ENCODE peak calls at places on chromosomes 1 and 21, in seven cellular contexts. I is lower leg skin; F is adipocyte; D is CD8-positive, alpha-beta memory T cell; J is CD8-positive, alpha-beta T cell; H is pancreas; Q is K562. Z is an unnamed sample.

GRCh38 chr1:89065077-89065868 is at the start of gene GBP1:
- DNase-seq in H (no peak), Q (no peak), I (no peak), J (no peak), F (peak), D (no peak), Z (no peak)

GRCh38 chr1:189211742-189212141 is 1265.9 kb downstream of the BRINP3 start:
- DNase-seq in H (no peak), J (no peak), D (no peak), I (no peak), Q (no peak), F (peak), Z (no peak)

GRCh38 chr1:61887921-61888564 is 145.8 kb downstream of the PATJ start:
- DNase-seq in F (peak), D (no peak), H (no peak), I (no peak), J (no peak), Q (no peak), Z (no peak)

GRCh38 chr1:56446531-56447098 is 132.7 kb downstream of the PLPP3 start:
- DNase-seq in D (no peak), F (peak), J (no peak), H (no peak), Q (no peak), I (no peak), Z (peak)

GRCh38 chr1:92623187-92623778 is 136.6 kb upstream of the GFI1 start:
- DNase-seq in J (no peak), F (peak), I (no peak), D (no peak), Q (peak), H (no peak), Z (no peak)

GRCh38 chr1:151944110-151944858 is 35.0 kb upstream of the THEM4 start:
- DNase-seq in D (no peak), H (no peak), F (no peak), Q (peak), I (no peak), J (no peak), Z (no peak)

GRCh38 chr1:210248341-210248740 is 15.7 kb downstream of the SERTAD4 start:
- DNase-seq in Q (no peak), J (no peak), D (no peak), H (no peak), I (no peak), F (no peak), Z (no peak)

GRCh38 chr1:161718559-161719324 is 2.6 kb upstream of the FCRLB start:
- DNase-seq in J (no peak), Q (no peak), D (no peak), I (no peak), F (no peak), H (no peak), Z (no peak)

GRCh38 chr1:108082006-108082405 is 117.0 kb upstream of the VAV3 start:
- DNase-seq in D (no peak), J (no peak), H (no peak), F (no peak), Q (no peak), I (no peak), Z (no peak)

GRCh38 chr1:44243782-44244495 is 30.7 kb downstream of the DMAP1 start:
- DNase-seq in I (no peak), H (no peak), F (no peak), Q (no peak), D (no peak), J (no peak), Z (no peak)

GRCh38 chr1:33045814-33046213 is 9.1 kb upstream of the AK2 start:
- DNase-seq in I (no peak), Q (no peak), J (peak), D (no peak), H (no peak), F (no peak), Z (no peak)

GRCh38 chr1:150815871-150816270 is 7.8 kb upstream of the CTSK start:
- DNase-seq in D (no peak), H (no peak), Q (no peak), J (no peak), F (no peak), I (no peak), Z (no peak)

GRCh38 chr1:169529068-169529642 is 43.4 kb upstream of the SLC19A2 start:
- DNase-seq in D (no peak), Q (no peak), F (no peak), H (no peak), I (no peak), J (no peak), Z (no peak)

GRCh38 chr21:37886726-37887309 is 29.4 kb downstream of the KCNJ6 start:
- DNase-seq in I (no peak), H (no peak), Q (no peak), F (no peak), D (no peak), J (no peak), Z (no peak)

GRCh38 chr1:209862598-209863498 is 35.1 kb downstream of the UTP25 start:
- DNase-seq in Q (no peak), F (no peak), J (no peak), H (no peak), I (no peak), D (no peak), Z (no peak)

GRCh38 chr1:219813344-219813743 is 115.0 kb downstream of the SLC30A10 start:
- DNase-seq in I (no peak), D (no peak), H (no peak), Q (no peak), F (no peak), J (no peak), Z (no peak)

GRCh38 chr1:157399984-157400382 is 152.3 kb downstream of the FCRL5 start:
- DNase-seq in J (no peak), Q (no peak), I (no peak), F (no peak), D (no peak), H (no peak), Z (no peak)

GRCh38 chr1:9399510-9400424 is 107.1 kb downstream of the SPSB1 start:
- DNase-seq in Q (no peak), J (no peak), I (no peak), F (no peak), H (no peak), D (no peak), Z (peak)

GRCh38 chr1:232059726-232060360 is 433.3 kb downstream of the DISC1 start:
- DNase-seq in H (no peak), D (no peak), Q (no peak), F (no peak), I (no peak), J (no peak), Z (no peak)

GRCh38 chr1:167935252-167936067 is 1.0 kb upstream of the DCAF6 start:
- DNase-seq in Q (no peak), J (peak), F (peak), H (no peak), I (peak), D (peak), Z (peak)

GRCh38 chr21:18228060-18228739 is 16.4 kb upstream of the CHODL start:
- DNase-seq in F (no peak), H (no peak), J (no peak), D (no peak), Q (no peak), I (no peak), Z (no peak)

GRCh38 chr1:225990705-225991464 is 8.3 kb downstream of the SDE2 start:
- DNase-seq in Q (peak), J (no peak), H (no peak), D (no peak), I (no peak), F (no peak), Z (no peak)

GRCh38 chr1:33455537-33456301 is 16.7 kb upstream of the ZSCAN20 start:
- DNase-seq in I (no peak), D (peak), H (no peak), F (peak), Q (peak), J (peak), Z (peak)

GRCh38 chr1:201015551-201016091 is 7.9 kb downstream of the KIF21B start:
- DNase-seq in F (no peak), I (no peak), J (no peak), Q (peak), D (no peak), H (no peak), Z (peak)

GRCh38 chr1:57422271-57423134 is 1.4 kb downstream of the DAB1 start:
- DNase-seq in H (peak), Q (no peak), J (no peak), D (no peak), I (no peak), F (peak), Z (no peak)

GRCh38 chr1:237911911-237912310 is 21.2 kb upstream of the ZP4 start:
- DNase-seq in I (no peak), Q (no peak), D (no peak), J (no peak), H (no peak), F (no peak), Z (peak)

GRCh38 chr1:3161130-3161840 is 92.3 kb downstream of the PRDM16 start:
- DNase-seq in D (no peak), I (no peak), H (no peak), J (no peak), Q (no peak), F (no peak), Z (no peak)

GRCh38 chr1:202249846-202250245 is 56.2 kb downstream of the LGR6 start:
- DNase-seq in I (peak), D (no peak), Q (no peak), F (no peak), J (no peak), H (no peak), Z (no peak)

GRCh38 chr1:42157667-42158066 is 4.5 kb downstream of the GUCA2B start:
- DNase-seq in D (no peak), H (no peak), J (no peak), F (no peak), Q (no peak), I (no peak), Z (no peak)

GRCh38 chr1:109075531-109076490 is at the start of gene TAF13:
- DNase-seq in F (peak), Q (peak), J (peak), H (peak), D (peak), I (peak), Z (peak)

GRCh38 chr1:156060937-156061636 is at the start of gene RAB25:
- DNase-seq in H (peak), D (no peak), J (no peak), Q (no peak), F (no peak), I (peak), Z (peak)

DNA sequence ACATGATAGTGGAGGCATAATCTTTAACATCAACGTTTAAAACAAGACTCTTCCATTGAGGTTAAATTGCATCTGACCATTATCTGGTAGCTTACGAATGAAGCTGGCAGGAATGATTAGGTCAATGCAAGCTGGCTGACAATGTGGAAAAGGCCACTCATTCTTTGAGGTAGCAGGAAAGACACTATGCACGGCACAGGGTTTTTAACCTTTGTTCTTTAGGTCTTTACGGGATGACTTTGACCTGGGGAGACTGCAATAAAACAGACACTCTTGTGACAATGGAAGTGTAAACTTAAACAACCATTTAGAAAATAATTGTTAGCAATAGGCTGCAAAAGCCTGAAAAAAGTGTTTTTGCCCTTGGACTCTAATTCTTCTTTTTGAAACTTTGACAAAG is 193.8 kb upstream of the FOXD3 start:
- DNase-seq in F (no peak), J (no peak), I (no peak), D (no peak), Q (no peak), H (no peak), Z (no peak)
- H3K4me3 ChIP-seq in F (no peak), J (no peak), I (no peak), D (no peak), Q (no peak), H (no peak), Z (no peak)

GRCh38 chr1:15384301-15384901 is 25.3 kb upstream of the EFHD2 start:
- DNase-seq in J (no peak), I (no peak), F (peak), H (no peak), D (no peak), Q (no peak), Z (peak)

GRCh38 chr1:15382601-15383518 is 26.8 kb upstream of the EFHD2 start:
- DNase-seq in I (no peak), H (no peak), D (no peak), J (no peak), Q (no peak), F (no peak), Z (no peak)

GRCh38 chr1:15381805-15382204 is 27.9 kb upstream of the EFHD2 start:
- DNase-seq in D (no peak), H (no peak), I (no peak), F (no peak), J (no peak), Q (no peak), Z (no peak)

GRCh38 chr1:15385420-15385819 is 24.3 kb upstream of the EFHD2 start:
- DNase-seq in I (no peak), J (no peak), F (no peak), H (no peak), D (no peak), Q (no peak), Z (no peak)

DNA sequence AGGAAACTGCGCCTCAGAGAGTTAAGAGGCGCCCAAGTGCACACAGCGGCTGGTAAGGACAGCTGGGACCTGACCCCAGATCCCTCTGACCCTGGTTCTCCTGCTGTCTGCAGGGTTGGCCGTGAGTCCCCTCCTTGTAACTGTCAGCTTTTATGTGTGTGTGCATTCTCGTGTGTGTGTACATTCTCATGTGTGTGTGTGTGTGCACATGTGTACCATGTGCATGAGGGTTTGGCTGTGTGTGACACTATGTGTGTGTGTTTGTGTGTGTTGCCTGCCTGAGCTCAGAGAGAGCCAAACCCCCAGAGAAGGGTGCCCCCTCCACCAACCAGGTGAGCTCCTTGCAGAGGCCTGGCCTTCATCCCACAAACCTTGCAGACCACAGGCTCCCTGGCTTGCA is 25.9 kb upstream of the EFHD2 start:
- DNase-seq in D (no peak), J (no peak), H (no peak), I (no peak), Q (no peak), F (no peak), Z (no peak)
- H3K4me3 ChIP-seq in D (no peak), J (no peak), H (no peak), I (no peak), Q (no peak), F (no peak), Z (no peak)

DNA sequence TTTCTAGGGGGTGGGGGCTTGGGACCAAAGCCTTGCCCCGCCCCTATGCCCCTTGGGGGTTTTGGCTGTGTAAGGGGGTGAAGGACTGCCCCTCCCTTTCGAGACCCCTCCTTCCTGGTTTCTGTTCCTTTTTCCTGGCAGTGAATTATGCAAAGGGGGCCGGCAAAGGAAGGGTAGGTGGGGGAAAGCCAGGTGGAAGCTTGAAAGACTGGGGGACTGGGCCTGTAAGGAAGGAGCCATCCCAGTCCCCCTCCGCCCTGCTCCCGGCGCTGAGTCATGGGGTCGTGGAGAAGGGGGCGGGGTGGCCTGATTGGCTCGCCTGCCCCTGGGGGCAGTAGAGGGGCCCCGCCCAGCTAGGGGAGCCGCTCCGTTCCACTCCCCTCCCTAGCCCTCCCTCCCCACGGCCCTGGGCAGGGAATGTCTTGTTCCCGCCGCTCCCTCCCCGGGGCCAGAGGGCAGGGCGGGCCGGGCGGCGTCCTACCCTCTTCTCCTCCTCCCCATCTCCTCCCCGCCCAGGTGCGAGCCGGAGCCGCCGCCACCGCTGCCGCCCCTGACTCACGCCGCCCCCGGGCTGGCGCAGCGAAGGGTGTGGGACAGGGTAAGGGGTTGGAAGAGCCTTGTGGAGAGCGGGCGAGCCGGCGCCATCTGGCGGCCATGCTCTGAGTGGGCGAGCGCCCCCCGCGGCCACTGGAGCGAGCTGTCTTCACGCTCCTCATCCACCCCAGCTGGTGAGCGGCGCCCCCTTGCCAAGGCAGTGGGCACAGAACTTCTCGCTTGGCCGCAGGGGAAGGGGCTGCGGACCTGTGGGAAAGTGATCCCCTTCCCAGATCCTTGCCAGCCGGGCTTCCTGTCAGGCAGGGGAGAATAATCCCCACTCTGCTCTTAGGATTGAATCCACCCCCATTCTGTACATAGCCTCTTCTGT is 14.7 kb downstream of the ZBTB7B start:
- DNase-seq in H (peak), Q (peak), F (peak), I (peak), D (peak), J (peak), Z (peak)
- H3K4me3 ChIP-seq in H (peak), Q (peak), F (peak), I (no peak), D (no peak), J (peak), Z (peak)

DNA sequence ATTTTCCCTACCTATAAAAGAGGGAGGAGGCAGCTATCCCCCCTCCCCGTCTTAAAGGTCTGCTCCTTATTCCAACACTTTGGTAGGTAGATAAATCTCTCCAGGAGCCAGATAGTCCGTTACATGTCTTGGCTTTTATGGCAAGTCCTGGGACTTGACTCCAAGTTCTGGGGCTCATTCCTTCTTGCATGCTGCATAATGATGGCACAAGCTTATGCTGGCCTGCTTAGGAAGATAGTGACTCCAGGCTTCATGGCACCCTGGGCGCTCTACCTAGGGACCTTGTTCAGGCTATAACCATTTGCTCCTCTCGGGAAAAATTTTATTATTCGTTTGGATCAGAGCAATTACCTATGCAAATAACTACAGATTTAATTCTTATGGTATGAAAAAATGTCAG is 3.7 kb downstream of the SLAMF1 start:
- DNase-seq in Q (no peak), D (no peak), H (no peak), I (no peak), F (no peak), J (no peak), Z (no peak)
- H3K4me3 ChIP-seq in Q (no peak), D (peak), H (no peak), I (no peak), F (no peak), J (no peak), Z (no peak)

GRCh38 chr1:110511436-110511835 is 7.5 kb downstream of the KCNA10 start:
- DNase-seq in J (no peak), H (no peak), F (no peak), Q (no peak), I (no peak), D (no peak), Z (no peak)
- H3K4me3 ChIP-seq in J (no peak), H (no peak), F (no peak), Q (no peak), I (no peak), D (no peak), Z (no peak)

GRCh38 chr1:246569248-246570238 is 3.3 kb downstream of the CNST start:
- DNase-seq in F (no peak), I (no peak), Q (no peak), J (no peak), D (no peak), H (no peak), Z (no peak)
- H3K4me3 ChIP-seq in F (no peak), I (no peak), Q (peak), J (peak), D (peak), H (no peak), Z (no peak)

Z was measured in osteoblast.